ENCODE peak calls at places on chromosomes 1 and 21, in four cellular contexts. H is HEK293T, S is K562, C is HepG2. E is an unnamed sample.

GRCh38 chr1:186301448-186301847 is 73.6 kb downstream of the TPR start:
- DNase-seq in C (no peak), S (no peak), H (no peak), E (no peak)

GRCh38 chr1:201357636-201358348 is 19.7 kb downstream of the TNNT2 start:
- DNase-seq in H (no peak), C (no peak), S (no peak), E (no peak)

GRCh38 chr1:151828931-151829330 is 2.7 kb downstream of the RORC start:
- DNase-seq in S (peak), C (no peak), H (no peak), E (no peak)

GRCh38 chr1:240189386-240189989 is 97.8 kb downstream of the FMN2 start:
- DNase-seq in S (peak), C (peak), H (peak), E (no peak)

GRCh38 chr1:216210081-216210480 is 213.2 kb downstream of the USH2A start:
- DNase-seq in S (no peak), C (no peak), H (no peak), E (no peak)

GRCh38 chr1:23592209-23592905 is 33.1 kb upstream of the ID3 start:
- DNase-seq in S (no peak), C (no peak), H (no peak), E (no peak)

GRCh38 chr1:16026723-16027484 is 5.1 kb downstream of the CLCNKA start:
- DNase-seq in C (no peak), H (peak), S (peak), E (no peak)

GRCh38 chr1:159040893-159041724 is 31.4 kb downstream of the IFI16 start:
- DNase-seq in H (no peak), S (no peak), C (no peak), E (no peak)

GRCh38 chr1:39866767-39867166 is 16.5 kb downstream of the TRIT1 start:
- DNase-seq in C (no peak), S (no peak), H (no peak), E (no peak)

GRCh38 chr1:10338047-10338446 is 60.8 kb upstream of the PGD start:
- DNase-seq in H (peak), C (peak), S (peak), E (no peak)

GRCh38 chr1:54220004-54220811 is 20.2 kb downstream of the MRPL37 start:
- DNase-seq in H (no peak), S (no peak), C (peak), E (no peak)

GRCh38 chr1:1889847-1890505 is 911 bp downstream of the GNB1 start:
- DNase-seq in H (no peak), S (peak), C (no peak), E (no peak)

GRCh38 chr21:30268608-30269197 is 14.0 kb downstream of the KRTAP24-1 start:
- DNase-seq in H (peak), C (no peak), S (peak), E (no peak)

GRCh38 chr21:14842641-14843040 is 222.2 kb downstream of the NRIP1 start:
- DNase-seq in C (no peak), S (no peak), H (no peak), E (no peak)

GRCh38 chr1:11499825-11500331 is 20.9 kb downstream of the DISP3 start:
- DNase-seq in C (no peak), S (no peak), H (no peak), E (no peak)

GRCh38 chr1:204438628-204439027 is 27.0 kb upstream of the PPP1R15B start:
- DNase-seq in H (no peak), C (no peak), S (no peak), E (no peak)

GRCh38 chr1:234150892-234151291 is 222.4 kb upstream of the COA6 start:
- DNase-seq in S (no peak), C (no peak), H (no peak), E (no peak)

GRCh38 chr1:204558467-204558866 is 42.3 kb downstream of the MDM4 start:
- DNase-seq in C (no peak), S (no peak), H (no peak), E (no peak)

GRCh38 chr21:33115586-33116541 is 45.9 kb downstream of the OLIG1 start:
- DNase-seq in H (no peak), C (no peak), S (no peak), E (no peak)

GRCh38 chr1:88935522-88936222 is 44.3 kb upstream of the GTF2B start:
- DNase-seq in H (peak), S (peak), C (peak), E (no peak)

GRCh38 chr1:68421350-68421749 is 28.4 kb downstream of the RPE65 start:
- DNase-seq in S (no peak), C (no peak), H (no peak), E (no peak)

GRCh38 chr1:68429233-68429804 is 20.4 kb downstream of the RPE65 start:
- DNase-seq in S (no peak), H (no peak), C (no peak), E (no peak)

GRCh38 chr1:68431076-68431475 is 18.7 kb downstream of the RPE65 start:
- DNase-seq in S (no peak), C (no peak), H (no peak), E (no peak)

DNA sequence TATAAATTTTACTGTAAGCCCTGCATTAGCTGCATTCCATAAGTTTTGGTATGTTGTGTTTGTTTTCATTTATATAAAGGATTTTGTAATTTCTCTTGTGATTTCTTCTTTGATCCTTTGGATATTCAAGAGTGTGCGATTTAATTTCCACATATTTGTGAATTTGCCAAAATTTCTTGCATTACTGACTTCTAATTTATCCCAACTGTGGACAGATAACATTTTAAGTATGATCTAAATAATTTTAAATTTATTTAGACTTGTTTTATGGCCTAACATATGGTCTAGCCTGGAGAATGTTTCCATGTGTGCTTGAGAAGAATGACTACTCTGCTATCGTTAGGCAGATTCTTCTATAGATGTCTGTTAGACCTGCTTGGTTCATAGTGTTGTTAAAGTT is 23.2 kb downstream of the RPE65 start:
- DNase-seq in H (no peak), C (no peak), S (no peak), E (no peak)
- TF ChIP-seq FOXK2 in H (no peak), C (no peak), S (no peak), E (no peak)

GRCh38 chr1:224591326-224591725 is 24.8 kb upstream of the CNIH3 start:
- DNase-seq in S (no peak), C (no peak), H (no peak), E (no peak)
- TF ChIP-seq FOXK2 in S (no peak), C (no peak), H (no peak), E (no peak)

GRCh38 chr1:17358557-17358956 is 13.4 kb upstream of the PADI6 start:
- DNase-seq in S (no peak), C (no peak), H (no peak), E (no peak)

GRCh38 chr1:17359808-17360207 is 12.2 kb upstream of the PADI6 start:
- DNase-seq in S (no peak), C (no peak), H (no peak), E (no peak)

GRCh38 chr1:17359031-17359430 is 13.0 kb upstream of the PADI6 start:
- DNase-seq in H (no peak), C (no peak), S (peak), E (no peak)

GRCh38 chr1:17355898-17356297 is 16.1 kb upstream of the PADI6 start:
- DNase-seq in S (no peak), C (no peak), H (no peak), E (no peak)

GRCh38 chr1:17356387-17356992 is 15.5 kb upstream of the PADI6 start:
- DNase-seq in H (no peak), S (no peak), C (no peak), E (no peak)
- TF ChIP-seq FOXK2 in H (no peak), S (no peak), C (no peak), E (no peak)

GRCh38 chr1:184958554-184959353 is 15.6 kb downstream of the NIBAN1 start:
- DNase-seq in H (no peak), C (no peak), S (no peak), E (no peak)
- TF ChIP-seq FOXK2 in H (no peak), C (no peak), S (no peak), E (no peak)

DNA sequence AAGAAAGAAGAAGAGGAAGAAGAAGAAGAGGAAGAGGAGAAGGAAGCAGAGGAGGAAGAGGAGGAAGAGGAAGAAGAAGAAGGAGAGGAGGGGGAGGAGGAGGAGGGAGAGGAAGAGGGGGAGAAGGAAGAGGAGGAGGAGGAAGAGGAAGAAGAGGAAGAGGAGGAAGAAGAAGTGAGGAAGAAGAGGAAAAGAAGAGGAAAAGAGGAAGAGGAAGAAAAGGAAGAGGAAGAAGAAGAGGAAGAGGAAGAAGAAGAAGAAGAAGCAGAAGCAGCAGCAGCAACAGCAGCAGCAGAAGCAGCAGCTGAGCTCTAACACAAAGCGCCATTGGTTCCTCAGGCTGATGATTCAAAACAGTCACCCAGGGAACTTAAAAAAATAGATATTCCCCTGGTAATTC is 34.0 kb downstream of the DNAI4 start:
- DNase-seq in C (no peak), S (no peak), H (no peak), E (no peak)
- TF ChIP-seq FOXK2 in C (no peak), S (no peak), H (no peak), E (no peak)

GRCh38 chr1:67100833-67101232 is 33.9 kb downstream of the C1orf141 start:
- DNase-seq in C (no peak), H (no peak), S (no peak), E (no peak)
- TF ChIP-seq FOXK2 in C (no peak), H (no peak), S (no peak), E (no peak)

GRCh38 chr1:119714583-119714982 is 2.8 kb downstream of the PHGDH start:
- DNase-seq in C (no peak), S (no peak), H (no peak), E (no peak)
- TF ChIP-seq FOXK2 in C (no peak), S (no peak), H (no peak), E (no peak)

GRCh38 chr1:165169729-165170128 is 186.8 kb downstream of the LMX1A start:
- DNase-seq in C (no peak), H (no peak), S (no peak), E (no peak)

GRCh38 chr1:165174485-165174884 is 182.0 kb downstream of the LMX1A start:
- DNase-seq in C (no peak), H (no peak), S (no peak), E (no peak)

GRCh38 chr1:165173409-165173808 is 183.1 kb downstream of the LMX1A start:
- DNase-seq in S (no peak), C (no peak), H (no peak), E (no peak)

GRCh38 chr1:165172666-165173065 is 183.8 kb downstream of the LMX1A start:
- DNase-seq in H (no peak), C (no peak), S (no peak), E (no peak)

DNA sequence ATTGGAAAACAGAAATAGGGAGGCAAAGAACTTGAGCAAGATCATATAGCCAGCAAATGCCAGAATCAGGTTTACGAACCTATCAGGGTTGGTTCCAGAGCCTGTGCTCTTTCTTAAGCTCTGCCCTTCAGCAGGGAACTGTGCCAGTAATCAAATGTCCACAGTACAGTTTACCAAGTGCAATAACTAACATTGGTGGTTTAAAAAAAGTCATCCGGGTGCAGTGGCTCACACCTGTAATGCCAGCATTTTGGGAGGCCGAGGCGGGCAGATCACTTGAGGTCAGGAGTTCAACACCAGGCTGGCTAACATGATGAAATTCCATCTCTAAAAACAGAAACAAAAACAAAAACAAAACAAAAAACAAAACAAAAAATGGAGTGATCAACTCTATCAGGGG is 182.7 kb downstream of the LMX1A start:
- DNase-seq in S (no peak), C (no peak), H (no peak), E (no peak)
- TF ChIP-seq FOXK2 in S (no peak), C (no peak), H (no peak), E (no peak)